ENCODE peak calls at places on chromosomes 12 and 14, in six cellular contexts. W, R, I, L, A and J are unnamed samples.
A peak's percentile ranks its signal among the peaks of the same experiment; 100 is the strongest.

GRCh38 chr12:51329742-51330141 is 5.8 kb upstream of the BIN2 start:
- DNase-seq in W (no peak), R (no peak), I (no peak), L (no peak), A (no peak), J (no peak)

GRCh38 chr12:49109631-49110172 is 945 bp downstream of the LMBR1L start:
- DNase-seq in W (no peak), R (no peak), I (no peak), L (no peak), A (no peak), J (no peak)

GRCh38 chr14:99601301-99601945 is 2.6 kb downstream of the CCDC85C start:
- DNase-seq in W (peak; percentile 49), R (no peak), I (no peak), L (no peak), A (no peak), J (no peak)

GRCh38 chr12:130195369-130195768 is 33.1 kb downstream of the FZD10 start:
- DNase-seq in W (no peak), R (no peak), I (no peak), L (no peak), A (no peak), J (no peak)

GRCh38 chr12:15732341-15733061 is 56.7 kb downstream of the EPS8 start:
- DNase-seq in W (peak; percentile 58), R (no peak), I (no peak), L (no peak), A (peak; percentile 57), J (peak; percentile 26)

GRCh38 chr12:52687527-52688385 is 7.5 kb upstream of the KRT1 start:
- DNase-seq in W (no peak), R (no peak), I (no peak), L (no peak), A (no peak), J (peak; percentile 12)

GRCh38 chr14:98130691-98131090 is 1141.3 kb downstream of the BCL11B start:
- DNase-seq in W (no peak), R (no peak), I (no peak), L (no peak), A (no peak), J (no peak)

GRCh38 chr14:72808564-72808963 is 85.3 kb downstream of the DPF3 start:
- DNase-seq in W (no peak), R (no peak), I (no peak), L (no peak), A (no peak), J (no peak)

GRCh38 chr12:46675736-46676135 is 150.1 kb downstream of the SLC38A4 start:
- DNase-seq in W (peak; percentile 30), R (peak; percentile 31), I (peak; percentile 46), L (no peak), A (no peak), J (no peak)

GRCh38 chr14:55053500-55053899 is 2.1 kb downstream of the MAPK1IP1L start:
- DNase-seq in W (no peak), R (no peak), I (no peak), L (no peak), A (no peak), J (no peak)

GRCh38 chr14:100827751-100828447 is 2.0 kb downstream of the MEG3 start:
- DNase-seq in W (no peak), R (peak; percentile 72), I (peak; percentile 20), L (no peak), A (no peak), J (no peak)

GRCh38 chr12:71029302-71029701 is 108.8 kb upstream of the PTPRR start:
- DNase-seq in W (no peak), R (no peak), I (no peak), L (no peak), A (no peak), J (no peak)

GRCh38 chr14:74240794-74241610 is 1.8 kb downstream of the VSX2 start:
- DNase-seq in W (no peak), R (peak; percentile 45), I (no peak), L (peak; percentile 81), A (no peak), J (no peak)

DNA sequence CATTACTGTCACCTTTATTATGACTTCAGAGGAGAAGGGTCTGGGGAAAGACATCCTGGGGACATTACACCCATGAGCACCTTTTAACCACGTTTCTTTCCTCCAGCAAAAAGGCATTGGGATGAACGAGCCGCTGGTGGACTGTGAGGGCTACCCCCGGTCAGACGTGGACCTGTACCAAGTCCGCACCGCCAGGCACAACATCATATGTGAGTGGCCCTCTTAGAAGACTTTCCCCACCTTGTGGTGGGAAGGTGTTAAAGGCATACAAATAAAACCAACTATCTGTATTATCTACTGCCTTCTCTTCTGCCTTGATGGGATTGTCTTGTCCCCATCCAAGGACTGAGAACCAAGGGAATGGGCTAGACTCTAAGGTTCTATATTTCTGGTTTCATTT is 6.0 kb downstream of the PSMD9 start:
- DNase-seq in W (peak; percentile 78), R (peak; percentile 30), I (peak; percentile 47), L (no peak), A (no peak), J (no peak)
- TF ChIP-seq ATF3 in W (no peak), R (no peak), I (no peak), L (no peak), A (no peak), J (no peak)

GRCh38 chr12:1797011-1797901 is 23.1 kb upstream of the LRTM2 start:
- DNase-seq in W (no peak), R (peak; percentile 41), I (no peak), L (peak; percentile 66), A (no peak), J (no peak)
- TF ChIP-seq ATF3 in W (no peak), R (no peak), I (no peak), L (no peak), A (no peak), J (no peak)

GRCh38 chr14:78445275-78445674 is 275.1 kb downstream of the NRXN3 start:
- DNase-seq in W (no peak), R (no peak), I (no peak), L (no peak), A (no peak), J (no peak)
- TF ChIP-seq ATF3 in W (no peak), R (no peak), I (no peak), L (no peak), A (no peak), J (no peak)

DNA sequence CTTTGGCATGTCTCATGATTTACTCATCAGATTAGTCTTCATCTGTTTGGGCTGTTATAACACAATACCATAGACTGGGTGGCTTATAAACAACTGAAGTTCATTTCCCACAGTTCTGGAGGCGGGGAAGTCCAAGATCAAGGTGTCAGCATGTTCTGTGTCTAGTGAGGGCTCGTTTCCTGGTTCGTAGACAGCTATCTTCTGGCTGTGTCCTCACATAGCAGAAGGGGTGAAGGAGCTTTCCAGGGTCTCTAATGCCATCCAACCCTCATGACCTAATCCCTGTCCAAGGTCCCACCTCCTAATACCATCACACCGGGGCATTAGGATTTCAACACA is 30.8 kb upstream of the NRDE2 start:
- DNase-seq in W (peak; percentile 13), R (no peak), I (no peak), L (no peak), A (no peak), J (no peak)
- TF ChIP-seq ATF3 in W (no peak), R (no peak), I (no peak), L (no peak), A (no peak), J (no peak)

DNA sequence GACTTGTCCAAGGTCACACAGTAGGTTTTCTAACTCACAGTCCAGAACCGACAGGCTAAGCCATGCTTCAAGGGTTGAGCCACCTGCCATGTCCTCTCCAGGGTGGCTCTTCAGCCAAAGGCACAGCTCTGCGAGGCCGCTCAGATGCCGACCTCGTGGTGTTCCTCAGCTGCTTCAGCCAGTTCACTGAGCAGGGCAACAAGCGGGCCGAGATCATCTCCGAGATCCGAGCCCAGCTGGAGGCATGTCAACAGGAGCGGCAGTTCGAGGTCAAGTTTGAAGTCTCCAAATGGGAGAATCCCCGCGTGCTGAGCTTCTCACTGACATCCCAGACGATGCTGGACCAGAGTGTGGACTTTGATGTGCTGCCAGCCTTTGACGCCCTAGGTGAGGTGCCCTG is 12.7 kb upstream of the OAS2 start:
- DNase-seq in W (no peak), R (no peak), I (no peak), L (no peak), A (no peak), J (no peak)
- TF ChIP-seq ATF3 in W (no peak), R (no peak), I (no peak), L (no peak), A (no peak), J (no peak)

GRCh38 chr12:57844725-57845477 is 1.6 kb downstream of the CTDSP2 start:
- DNase-seq in W (peak; percentile 68), R (peak; percentile 69), I (peak; percentile 67), L (no peak), A (no peak), J (peak; percentile 23)
- TF ChIP-seq ATF3 in W (peak; percentile 69), R (peak; percentile 28), I (no peak), L (peak; percentile 29), A (no peak), J (no peak)